ENCODE peak calls at places on chromosomes 2 and 18, in ten cellular contexts. W is stimulated activated CD8-positive, alpha-beta memory T cell treated with anti-CD3 and anti-CD28 coated beads, Interleukin-12 subunit alpha, Interleukin-12 subunit beta, amount 100 ng/mL, for 1 hour; N is retina; S is HEK293T; I is A549; G is fibroblast of mammary gland; J is astrocyte; T is fibroblast of lung; A is HT1080; P is iris pigment epithelial cell. D is an unnamed sample.
A peak's percentile ranks its signal among the peaks of the same experiment; 100 is the strongest.

GRCh38 chr2:136225950-136226835 is 108.2 kb upstream of the CXCR4 start:
- DNase-seq in W (no peak), N (no peak), S (no peak), I (no peak), G (no peak), J (no peak), T (no peak), A (no peak), P (no peak), D (no peak)

GRCh38 chr2:45872211-45872610 is 220.7 kb downstream of the PRKCE start:
- DNase-seq in W (no peak), N (no peak), S (no peak), I (no peak), G (peak; percentile 88), J (no peak), T (no peak), A (no peak), P (peak; percentile 27), D (no peak)

GRCh38 chr2:135820003-135820618 is 16.9 kb downstream of the LCT start:
- DNase-seq in W (peak; percentile 55), N (no peak), S (no peak), I (no peak), G (peak; percentile 36), J (peak; percentile 81), T (no peak), A (peak; percentile 85), P (peak; percentile 57), D (no peak)

GRCh38 chr2:150561076-150561475 is 73.6 kb upstream of the RND3 start:
- DNase-seq in W (no peak), N (no peak), S (no peak), I (no peak), G (no peak), J (no peak), T (no peak), A (no peak), P (no peak), D (no peak)

GRCh38 chr2:238053195-238053776 is 7.5 kb upstream of the SCLY start:
- DNase-seq in W (no peak), N (no peak), S (no peak), I (no peak), G (peak; percentile 13), J (peak; percentile 12), T (peak; percentile 7), A (no peak), P (peak; percentile 50), D (no peak)

GRCh38 chr2:235960011-235960715 is 208.0 kb downstream of the GBX2 start:
- DNase-seq in W (no peak), N (no peak), S (no peak), I (no peak), G (no peak), J (no peak), T (no peak), A (no peak), P (no peak), D (no peak)

GRCh38 chr2:17166506-17166905 is 351.7 kb downstream of the RAD51AP2 start:
- DNase-seq in W (no peak), N (peak; percentile 80), S (no peak), I (no peak), G (no peak), J (peak; percentile 60), T (peak; percentile 17), A (peak; percentile 67), P (peak; percentile 38), D (no peak)

GRCh38 chr2:220590476-220590875 is 963.0 kb downstream of the SLC4A3 start:
- DNase-seq in W (no peak), N (no peak), S (no peak), I (no peak), G (no peak), J (no peak), T (no peak), A (no peak), P (no peak), D (no peak)

GRCh38 chr2:169365093-169365483 is 2.8 kb upstream of the LRP2 start:
- DNase-seq in W (no peak), N (no peak), S (no peak), I (no peak), G (no peak), J (no peak), T (no peak), A (no peak), P (no peak), D (no peak)

GRCh38 chr18:75377975-75378673 is 49.4 kb downstream of the SMIM21 start:
- DNase-seq in W (no peak), N (peak; percentile 65), S (no peak), I (no peak), G (peak; percentile 25), J (no peak), T (no peak), A (no peak), P (no peak), D (no peak)

GRCh38 chr2:30403592-30404353 is 43.3 kb upstream of the LCLAT1 start:
- DNase-seq in W (no peak), N (no peak), S (no peak), I (no peak), G (no peak), J (no peak), T (no peak), A (no peak), P (no peak), D (no peak)

GRCh38 chr2:218192902-218193425 is 24.0 kb upstream of the ARPC2 start:
- DNase-seq in W (no peak), N (no peak), S (no peak), I (no peak), G (no peak), J (no peak), T (no peak), A (no peak), P (no peak), D (no peak)

GRCh38 chr18:21341141-21341540 is 99.1 kb downstream of the GREB1L start:
- DNase-seq in W (no peak), N (no peak), S (no peak), I (no peak), G (peak; percentile 40), J (peak; percentile 29), T (no peak), A (peak; percentile 69), P (peak; percentile 6), D (no peak)

GRCh38 chr2:211390506-211390905 is 834.1 kb downstream of the CPS1 start:
- DNase-seq in W (no peak), N (peak; percentile 65), S (no peak), I (no peak), G (no peak), J (no peak), T (no peak), A (no peak), P (no peak), D (no peak)

GRCh38 chr2:116810071-116810470 is 1004.4 kb upstream of the DDX18 start:
- DNase-seq in W (no peak), N (no peak), S (no peak), I (no peak), G (no peak), J (no peak), T (peak; percentile 3), A (no peak), P (no peak), D (no peak)

GRCh38 chr2:238848941-238849853 is 1.3 kb downstream of the TWIST2 start:
- DNase-seq in W (no peak), N (peak; percentile 61), S (no peak), I (no peak), G (peak; percentile 31), J (peak; percentile 44), T (peak; percentile 45), A (peak; percentile 17), P (peak; percentile 56), D (no peak)

GRCh38 chr2:133607679-133608078 is 39.4 kb upstream of the NCKAP5 start:
- DNase-seq in W (no peak), N (no peak), S (no peak), I (no peak), G (no peak), J (peak; percentile 82), T (no peak), A (peak; percentile 41), P (peak; percentile 81), D (no peak)

GRCh38 chr2:8121826-8122505 is 559.9 kb upstream of the ID2 start:
- DNase-seq in W (no peak), N (no peak), S (no peak), I (no peak), G (peak; percentile 37), J (no peak), T (no peak), A (no peak), P (peak; percentile 11), D (no peak)

GRCh38 chr2:221758076-221758475 is 186.0 kb upstream of the EPHA4 start:
- DNase-seq in W (no peak), N (no peak), S (no peak), I (no peak), G (no peak), J (no peak), T (no peak), A (peak; percentile 34), P (no peak), D (no peak)

GRCh38 chr2:54482725-54483124 is 26.6 kb downstream of the SPTBN1 start:
- DNase-seq in W (no peak), N (no peak), S (no peak), I (no peak), G (peak; percentile 96), J (peak; percentile 88), T (peak; percentile 94), A (peak; percentile 97), P (peak; percentile 83), D (no peak)

GRCh38 chr2:23662941-23663729 is 263.8 kb downstream of the ATAD2B start:
- DNase-seq in W (no peak), N (peak; percentile 83), S (no peak), I (no peak), G (no peak), J (no peak), T (peak; percentile 12), A (no peak), P (no peak), D (peak; percentile 26)

GRCh38 chr18:50429207-50429948 is 54.5 kb downstream of the SKA1 start:
- DNase-seq in W (no peak), N (peak; percentile 19), S (peak; percentile 6), I (no peak), G (peak; percentile 25), J (no peak), T (peak; percentile 45), A (no peak), P (peak; percentile 32), D (no peak)

GRCh38 chr18:48679236-48679635 is 140.4 kb downstream of the CTIF start:
- DNase-seq in W (no peak), N (no peak), S (no peak), I (no peak), G (peak; percentile 31), J (no peak), T (no peak), A (no peak), P (no peak), D (no peak)

GRCh38 chr18:55124078-55124477 is 164.8 kb upstream of the CCDC68 start:
- DNase-seq in W (no peak), N (no peak), S (no peak), I (no peak), G (peak; percentile 78), J (peak; percentile 69), T (peak; percentile 5), A (peak; percentile 14), P (peak; percentile 54), D (no peak)

GRCh38 chr2:61210332-61210981 is 48.5 kb downstream of the C2orf74 start:
- DNase-seq in W (no peak), N (no peak), S (no peak), I (peak; percentile 25), G (peak; percentile 81), J (peak; percentile 73), T (peak; percentile 83), A (peak; percentile 65), P (peak; percentile 89), D (no peak)

GRCh38 chr2:218569661-218570500 is 1.2 kb downstream of the CNOT9 start:
- DNase-seq in W (no peak), N (peak; percentile 21), S (no peak), I (no peak), G (peak; percentile 72), J (peak; percentile 51), T (peak; percentile 62), A (peak; percentile 38), P (peak; percentile 80), D (no peak)

GRCh38 chr2:56749152-56749752 is 565.5 kb downstream of the CCDC85A start:
- DNase-seq in W (no peak), N (no peak), S (peak; percentile 19), I (peak; percentile 6), G (peak; percentile 63), J (peak; percentile 34), T (peak; percentile 40), A (peak; percentile 32), P (peak; percentile 56), D (no peak)

GRCh38 chr2:10032746-10033105 is 10.6 kb upstream of the KLF11 start:
- DNase-seq in W (no peak), N (no peak), S (no peak), I (no peak), G (no peak), J (no peak), T (no peak), A (no peak), P (no peak), D (no peak)

D was measured in heart right ventricle.